ENCODE peak calls at places on chromosome X, in six cellular contexts. One of them, this sample, is unnamed.

GRCh38 chrX:54920610-54921426 is at the start of gene TRO:
- DNase-seq in cardiac fibroblast: no peak
- DNase-seq in Panc1: no peak
- DNase-seq in fibroblast of lung: peak
- DNase-seq in cardiac muscle cell: peak
- DNase-seq in tibial nerve: no peak
- DNase-seq in this sample: no peak

GRCh38 chrX:10725071-10725470 is 104.7 kb upstream of the MID1 start:
- DNase-seq in fibroblast of lung: no peak
- DNase-seq in Panc1: no peak
- DNase-seq in cardiac muscle cell: no peak
- DNase-seq in cardiac fibroblast: no peak
- DNase-seq in tibial nerve: no peak
- DNase-seq in this sample: no peak

GRCh38 chrX:151983186-151983585 is 8.7 kb upstream of the GABRE start:
- DNase-seq in tibial nerve: no peak
- DNase-seq in fibroblast of lung: no peak
- DNase-seq in cardiac fibroblast: peak
- DNase-seq in Panc1: no peak
- DNase-seq in cardiac muscle cell: no peak
- DNase-seq in this sample: no peak

GRCh38 chrX:116198810-116199209 is 28.3 kb downstream of the AGTR2 start:
- DNase-seq in cardiac muscle cell: peak
- DNase-seq in Panc1: no peak
- DNase-seq in tibial nerve: no peak
- DNase-seq in fibroblast of lung: no peak
- DNase-seq in cardiac fibroblast: no peak
- DNase-seq in this sample: no peak

GRCh38 chrX:6170424-6170823 is 58.2 kb downstream of the NLGN4X start:
- DNase-seq in tibial nerve: no peak
- DNase-seq in Panc1: no peak
- DNase-seq in cardiac muscle cell: no peak
- DNase-seq in fibroblast of lung: no peak
- DNase-seq in cardiac fibroblast: no peak
- DNase-seq in this sample: no peak

GRCh38 chrX:136395271-136395670 is 92.5 kb upstream of the BRS3 start:
- DNase-seq in cardiac muscle cell: peak
- DNase-seq in cardiac fibroblast: peak
- DNase-seq in fibroblast of lung: no peak
- DNase-seq in tibial nerve: no peak
- DNase-seq in Panc1: no peak
- DNase-seq in this sample: no peak

GRCh38 chrX:14015294-14015693 is 14.4 kb downstream of the GEMIN8 start:
- DNase-seq in cardiac fibroblast: peak
- DNase-seq in tibial nerve: no peak
- DNase-seq in Panc1: no peak
- DNase-seq in fibroblast of lung: peak
- DNase-seq in cardiac muscle cell: peak
- DNase-seq in this sample: peak

GRCh38 chrX:20409991-20410390 is 143.3 kb upstream of the RPS6KA3 start:
- DNase-seq in Panc1: no peak
- DNase-seq in cardiac fibroblast: no peak
- DNase-seq in cardiac muscle cell: no peak
- DNase-seq in tibial nerve: no peak
- DNase-seq in fibroblast of lung: no peak
- DNase-seq in this sample: no peak

GRCh38 chrX:22922961-22923360 is 76.8 kb upstream of the DDX53 start:
- DNase-seq in fibroblast of lung: peak
- DNase-seq in cardiac fibroblast: peak
- DNase-seq in cardiac muscle cell: peak
- DNase-seq in Panc1: no peak
- DNase-seq in tibial nerve: no peak
- DNase-seq in this sample: peak

GRCh38 chrX:37752941-37753340 is 26.9 kb upstream of the CYBB start:
- DNase-seq in cardiac fibroblast: no peak
- DNase-seq in Panc1: no peak
- DNase-seq in fibroblast of lung: no peak
- DNase-seq in tibial nerve: no peak
- DNase-seq in cardiac muscle cell: no peak
- DNase-seq in this sample: no peak

GRCh38 chrX:11757729-11758399 is at the start of gene MSL3:
- DNase-seq in tibial nerve: peak
- DNase-seq in cardiac muscle cell: peak
- DNase-seq in Panc1: no peak
- DNase-seq in fibroblast of lung: peak
- DNase-seq in cardiac fibroblast: peak
- DNase-seq in this sample: peak

GRCh38 chrX:147602297-147602696 is 309.4 kb upstream of the FMR1 start:
- DNase-seq in Panc1: no peak
- DNase-seq in fibroblast of lung: no peak
- DNase-seq in cardiac muscle cell: no peak
- DNase-seq in cardiac fibroblast: no peak
- DNase-seq in tibial nerve: no peak
- DNase-seq in this sample: no peak

GRCh38 chrX:10048695-10049094 is 81.5 kb downstream of the CLDN34 start:
- DNase-seq in cardiac muscle cell: no peak
- DNase-seq in cardiac fibroblast: no peak
- DNase-seq in Panc1: no peak
- DNase-seq in tibial nerve: no peak
- DNase-seq in fibroblast of lung: no peak
- DNase-seq in this sample: no peak

GRCh38 chrX:107429090-107429489 is 20.4 kb upstream of the FRMPD3 start:
- DNase-seq in fibroblast of lung: peak
- DNase-seq in tibial nerve: no peak
- DNase-seq in cardiac fibroblast: peak
- DNase-seq in Panc1: no peak
- DNase-seq in cardiac muscle cell: peak
- DNase-seq in this sample: no peak

GRCh38 chrX:107978707-107979307 is 3.4 kb downstream of the TEX13B start:
- DNase-seq in tibial nerve: no peak
- DNase-seq in cardiac muscle cell: peak
- DNase-seq in fibroblast of lung: peak
- DNase-seq in cardiac fibroblast: peak
- DNase-seq in Panc1: no peak
- DNase-seq in this sample: peak

GRCh38 chrX:21738145-21738949 is 19.6 kb downstream of the SMPX start:
- DNase-seq in tibial nerve: no peak
- DNase-seq in Panc1: no peak
- DNase-seq in cardiac muscle cell: no peak
- DNase-seq in fibroblast of lung: no peak
- DNase-seq in cardiac fibroblast: no peak
- DNase-seq in this sample: no peak

GRCh38 chrX:132092439-132093065 is 35.3 kb downstream of the FRMD7 start:
- DNase-seq in Panc1: peak
- DNase-seq in cardiac fibroblast: peak
- DNase-seq in tibial nerve: peak
- DNase-seq in cardiac muscle cell: peak
- DNase-seq in fibroblast of lung: peak
- DNase-seq in this sample: peak

GRCh38 chrX:29952016-29952415 is 263.3 kb upstream of the MAGEB2 start:
- DNase-seq in tibial nerve: no peak
- DNase-seq in Panc1: no peak
- DNase-seq in cardiac fibroblast: peak
- DNase-seq in cardiac muscle cell: peak
- DNase-seq in fibroblast of lung: peak
- DNase-seq in this sample: no peak

GRCh38 chrX:134373736-134374135 is 86.2 kb upstream of the HPRT1 start:
- DNase-seq in fibroblast of lung: no peak
- DNase-seq in cardiac muscle cell: no peak
- DNase-seq in Panc1: no peak
- DNase-seq in tibial nerve: no peak
- DNase-seq in cardiac fibroblast: no peak
- DNase-seq in this sample: no peak

GRCh38 chrX:31266172-31267076 is 194.6 kb upstream of the FTHL17 start:
- DNase-seq in cardiac muscle cell: peak
- DNase-seq in fibroblast of lung: no peak
- DNase-seq in tibial nerve: no peak
- DNase-seq in cardiac fibroblast: peak
- DNase-seq in Panc1: no peak
- DNase-seq in this sample: no peak

GRCh38 chrX:105880491-105880890 is 58.2 kb downstream of the NRK start:
- DNase-seq in tibial nerve: no peak
- DNase-seq in fibroblast of lung: no peak
- DNase-seq in cardiac fibroblast: no peak
- DNase-seq in Panc1: no peak
- DNase-seq in cardiac muscle cell: no peak
- DNase-seq in this sample: no peak

GRCh38 chrX:105872921-105873320 is 50.6 kb downstream of the NRK start:
- DNase-seq in tibial nerve: no peak
- DNase-seq in cardiac muscle cell: peak
- DNase-seq in Panc1: no peak
- DNase-seq in fibroblast of lung: peak
- DNase-seq in cardiac fibroblast: peak
- DNase-seq in this sample: no peak

GRCh38 chrX:105874790-105875189 is 52.5 kb downstream of the NRK start:
- DNase-seq in cardiac fibroblast: no peak
- DNase-seq in tibial nerve: no peak
- DNase-seq in cardiac muscle cell: no peak
- DNase-seq in Panc1: no peak
- DNase-seq in fibroblast of lung: no peak
- DNase-seq in this sample: no peak

DNA sequence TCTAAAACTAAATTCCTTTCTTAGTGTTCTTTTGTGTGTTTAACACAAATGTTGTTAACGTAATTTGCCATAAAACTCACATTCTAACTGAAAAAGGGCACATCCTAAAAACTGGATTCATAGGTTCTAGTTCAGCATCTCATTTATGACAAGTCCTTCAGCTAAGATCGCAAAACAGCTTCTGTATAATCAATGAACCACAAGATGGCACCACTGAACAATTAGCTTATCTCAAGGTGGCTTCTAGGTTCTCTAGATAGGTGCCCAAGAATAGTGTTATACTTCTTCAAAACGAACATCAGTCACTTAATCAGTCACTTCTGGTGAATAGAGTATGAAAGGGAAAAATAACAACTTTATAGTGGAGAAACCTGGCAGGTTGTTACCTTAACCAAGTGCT is 54.3 kb downstream of the NRK start:
- DNase-seq in cardiac muscle cell: peak
- DNase-seq in Panc1: no peak
- DNase-seq in tibial nerve: no peak
- DNase-seq in fibroblast of lung: peak
- DNase-seq in cardiac fibroblast: peak
- DNase-seq in this sample: no peak
- TF ChIP-seq CTCF in cardiac muscle cell: peak
- TF ChIP-seq CTCF in Panc1: peak
- TF ChIP-seq CTCF in tibial nerve: no peak
- TF ChIP-seq CTCF in fibroblast of lung: peak
- TF ChIP-seq CTCF in cardiac fibroblast: no peak
- TF ChIP-seq CTCF in this sample: no peak

DNA sequence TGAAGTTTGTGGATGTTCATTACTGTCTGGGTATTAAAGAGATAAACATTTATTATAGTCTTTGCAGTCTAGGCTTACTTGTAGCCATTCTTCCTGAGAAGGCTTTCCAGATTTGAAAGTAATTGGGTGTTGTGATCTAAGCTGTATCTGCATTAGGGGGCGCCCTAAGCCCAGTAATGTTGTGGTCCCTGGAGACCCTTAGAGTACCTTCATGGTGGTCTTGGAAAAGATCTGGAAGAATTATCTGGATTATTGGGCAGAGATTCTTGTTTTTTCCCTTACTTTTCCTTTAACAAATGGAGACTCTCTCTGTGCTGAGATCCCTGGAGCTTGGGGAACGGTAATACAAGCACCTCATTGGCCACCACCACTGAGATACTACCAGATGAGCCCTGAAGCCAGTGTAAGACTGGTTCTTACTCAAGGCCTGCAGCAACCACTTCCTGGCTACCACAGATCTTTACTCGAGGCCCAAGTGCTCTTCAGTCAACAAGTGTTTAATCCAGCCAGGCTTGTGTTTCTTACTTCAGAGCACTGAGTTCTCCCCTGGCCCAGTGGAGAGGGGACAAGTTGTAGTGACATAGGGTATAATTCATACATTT is 63.1 kb downstream of the RTL3 start:
- DNase-seq in cardiac muscle cell: peak
- DNase-seq in Panc1: no peak
- DNase-seq in tibial nerve: peak
- DNase-seq in cardiac fibroblast: peak
- DNase-seq in fibroblast of lung: peak
- DNase-seq in this sample: no peak
- TF ChIP-seq CTCF in cardiac muscle cell: peak
- TF ChIP-seq CTCF in Panc1: no peak
- TF ChIP-seq CTCF in tibial nerve: no peak
- TF ChIP-seq CTCF in cardiac fibroblast: peak
- TF ChIP-seq CTCF in fibroblast of lung: no peak
- TF ChIP-seq CTCF in this sample: peak

GRCh38 chrX:103918050-103918449 is 44.4 kb upstream of the TMSB15B start:
- DNase-seq in fibroblast of lung: peak
- DNase-seq in cardiac fibroblast: peak
- DNase-seq in cardiac muscle cell: peak
- DNase-seq in tibial nerve: peak
- DNase-seq in Panc1: no peak
- DNase-seq in this sample: no peak

GRCh38 chrX:103913356-103914020 is 48.9 kb upstream of the TMSB15B start:
- DNase-seq in Panc1: no peak
- DNase-seq in cardiac fibroblast: no peak
- DNase-seq in tibial nerve: no peak
- DNase-seq in cardiac muscle cell: peak
- DNase-seq in fibroblast of lung: no peak
- DNase-seq in this sample: no peak

GRCh38 chrX:103918584-103919335 is 43.7 kb upstream of the TMSB15B start:
- DNase-seq in Panc1: no peak
- DNase-seq in tibial nerve: peak
- DNase-seq in cardiac fibroblast: peak
- DNase-seq in fibroblast of lung: peak
- DNase-seq in cardiac muscle cell: peak
- DNase-seq in this sample: no peak

DNA sequence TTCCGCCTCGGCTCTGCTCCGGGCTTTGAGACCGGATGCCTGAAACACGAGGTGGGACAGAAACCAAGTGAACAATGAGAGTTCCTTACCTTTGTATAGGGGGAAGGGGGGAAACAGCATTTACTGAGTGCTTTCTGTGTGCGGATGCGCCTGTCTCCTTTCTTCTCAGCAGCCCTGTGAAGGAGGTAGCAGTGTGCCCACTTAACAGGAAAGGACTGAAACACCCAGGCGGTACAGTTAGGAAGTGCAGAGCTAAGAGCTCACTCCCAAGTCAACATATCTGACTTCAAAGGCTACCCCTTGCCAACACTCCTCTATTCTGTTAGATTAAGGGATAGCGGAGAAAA is 43.1 kb upstream of the TMSB15B start:
- DNase-seq in tibial nerve: peak
- DNase-seq in Panc1: no peak
- DNase-seq in fibroblast of lung: peak
- DNase-seq in cardiac fibroblast: peak
- DNase-seq in cardiac muscle cell: peak
- DNase-seq in this sample: no peak
- TF ChIP-seq CTCF in tibial nerve: peak
- TF ChIP-seq CTCF in Panc1: peak
- TF ChIP-seq CTCF in fibroblast of lung: peak
- TF ChIP-seq CTCF in cardiac fibroblast: peak
- TF ChIP-seq CTCF in cardiac muscle cell: peak
- TF ChIP-seq CTCF in this sample: peak

DNA sequence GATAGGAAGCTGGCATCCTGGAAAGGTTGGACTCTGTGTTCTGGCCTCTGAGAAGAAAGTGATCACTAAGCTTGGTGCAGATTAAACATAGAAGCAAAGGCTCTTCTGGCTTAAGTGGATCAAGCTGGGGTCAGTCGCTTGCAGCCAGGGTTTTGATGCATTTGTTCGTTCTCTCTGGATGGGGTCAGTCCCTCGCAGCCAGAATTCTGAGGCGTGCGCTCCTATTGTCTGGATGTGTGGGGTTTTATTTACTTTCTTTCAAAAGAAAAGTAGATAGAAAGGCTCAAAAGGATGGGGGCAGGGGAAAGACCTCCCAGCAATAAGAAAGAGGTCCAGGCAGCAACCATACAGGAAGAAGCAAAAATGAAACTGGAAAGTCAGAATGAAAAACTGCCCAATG is 152.6 kb downstream of the DHRSX start:
- DNase-seq in Panc1: no peak
- DNase-seq in cardiac fibroblast: no peak
- DNase-seq in tibial nerve: no peak
- DNase-seq in fibroblast of lung: no peak
- DNase-seq in cardiac muscle cell: no peak
- DNase-seq in this sample: no peak
- TF ChIP-seq CTCF in Panc1: no peak
- TF ChIP-seq CTCF in cardiac fibroblast: no peak
- TF ChIP-seq CTCF in tibial nerve: no peak
- TF ChIP-seq CTCF in fibroblast of lung: no peak
- TF ChIP-seq CTCF in cardiac muscle cell: no peak
- TF ChIP-seq CTCF in this sample: no peak